ENCODE peak calls at places on chromosome X, in four cellular contexts. T, K, J and R are unnamed samples.

GRCh38 chrX:65681810-65682209 is 14.4 kb downstream of the MSN start:
- DNase-seq in K (no peak), J (no peak), T (no peak), R (no peak)

GRCh38 chrX:100745806-100746537 is 14.1 kb upstream of the SYTL4 start:
- DNase-seq in T (no peak), J (peak; percentile 8), K (no peak), R (no peak)

GRCh38 chrX:72258174-72258573 is 18.9 kb downstream of the RPS4X start:
- DNase-seq in T (no peak), K (no peak), J (no peak), R (no peak)

GRCh38 chrX:146396409-146396808 is 413.2 kb upstream of the CXorf51B start:
- DNase-seq in J (no peak), K (no peak), T (no peak), R (no peak)

GRCh38 chrX:38803286-38803608 is 2.0 kb downstream of the MID1IP1 start:
- DNase-seq in T (no peak), J (peak; percentile 7), K (no peak), R (no peak)

GRCh38 chrX:68725966-68726365 is 78.5 kb downstream of the STARD8 start:
- DNase-seq in K (no peak), J (no peak), T (no peak), R (no peak)

GRCh38 chrX:134760671-134761070 is 102.4 kb upstream of the PLAC1 start:
- DNase-seq in T (no peak), K (no peak), J (peak; percentile 61), R (no peak)

GRCh38 chrX:47499291-47499690 is 16.3 kb upstream of the ZNF41 start:
- DNase-seq in J (no peak), K (no peak), T (no peak), R (no peak)

GRCh38 chrX:18994713-18995112 is 10.8 kb upstream of the PHKA2 start:
- DNase-seq in K (no peak), T (peak; percentile 60), J (peak; percentile 84), R (peak; percentile 56)

GRCh38 chrX:46929439-46930018 is 17.3 kb downstream of the JADE3 start:
- DNase-seq in K (no peak), T (no peak), J (peak; percentile 65), R (no peak)

GRCh38 chrX:101986571-101986970 is 54.7 kb upstream of the ZMAT1 start:
- DNase-seq in T (no peak), J (peak; percentile 0), K (no peak), R (no peak)

GRCh38 chrX:74343970-74344622 is 40.1 kb downstream of the ZCCHC13 start:
- DNase-seq in K (no peak), J (peak; percentile 91), T (peak; percentile 93), R (peak; percentile 81)

GRCh38 chrX:115709039-115709438 is 148.1 kb downstream of the PLS3 start:
- DNase-seq in J (peak; percentile 43), K (no peak), T (no peak), R (no peak)

GRCh38 chrX:136529795-136530194 is 2.2 kb upstream of the VGLL1 start:
- DNase-seq in T (no peak), K (no peak), J (no peak), R (no peak)

GRCh38 chrX:55522577-55523254 is 33.1 kb upstream of the USP51 start:
- DNase-seq in T (no peak), K (no peak), J (no peak), R (no peak)

GRCh38 chrX:154382483-154383069 is 3.5 kb downstream of the EMD start:
- DNase-seq in T (no peak), K (no peak), J (peak; percentile 48), R (no peak)

GRCh38 chrX:130645955-130646583 is 244.3 kb downstream of the RBMX2 start:
- DNase-seq in K (no peak), J (no peak), T (no peak), R (no peak)

GRCh38 chrX:27619975-27620374 is 29.8 kb downstream of the DCAF8L2 start:
- DNase-seq in J (peak; percentile 34), T (no peak), K (no peak), R (no peak)

GRCh38 chrX:10076765-10077164 is 80.0 kb upstream of the CLCN4 start:
- DNase-seq in T (no peak), K (no peak), J (peak; percentile 74), R (no peak)

GRCh38 chrX:3244203-3244743 is 102.2 kb downstream of the MXRA5 start:
- DNase-seq in J (peak; percentile 33), K (no peak), T (peak; percentile 63), R (no peak)

GRCh38 chrX:151981129-151981528 is 6.7 kb upstream of the GABRE start:
- DNase-seq in T (peak; percentile 53), K (no peak), J (peak; percentile 88), R (no peak)

GRCh38 chrX:72621619-72622485 is 49.2 kb upstream of the HDAC8 start:
- DNase-seq in J (peak; percentile 64), T (no peak), K (no peak), R (no peak)

GRCh38 chrX:13250831-13251612 is 68.8 kb downstream of the ATXN3L start:
- DNase-seq in J (no peak), K (no peak), T (peak; percentile 89), R (no peak)

GRCh38 chrX:151226941-151227340 is 50.6 kb downstream of the GPR50 start:
- DNase-seq in T (no peak), K (no peak), J (no peak), R (no peak)